ENCODE peak calls at places on chromosomes 3 and 15, in nine cellular contexts. B, S, W, N, K, A, H, L and J are unnamed samples.

GRCh38 chr15:32881528-32881927 is 163.7 kb downstream of the GREM1 start:
- DNase-seq in B (no peak), S (no peak), W (no peak), N (no peak), K (no peak), A (no peak), H (no peak), L (no peak), J (no peak)

GRCh38 chr3:108322352-108322751 is 26.0 kb downstream of the HHLA2 start:
- DNase-seq in B (no peak), S (no peak), W (no peak), N (no peak), K (no peak), A (no peak), H (no peak), L (no peak), J (no peak)

GRCh38 chr15:99213187-99213811 is 36.1 kb downstream of the TTC23 start:
- DNase-seq in B (peak; percentile 85), S (peak; percentile 44), W (peak; percentile 77), N (peak; percentile 36), K (peak; percentile 69), A (peak; percentile 50), H (peak; percentile 88), L (peak; percentile 81), J (peak; percentile 61)

GRCh38 chr3:19645093-19645492 is 288.9 kb downstream of the EFHB start:
- DNase-seq in B (no peak), S (no peak), W (no peak), N (no peak), K (no peak), A (no peak), H (no peak), L (no peak), J (no peak)

GRCh38 chr15:40367673-40368611 is 9.9 kb downstream of the DISP2 start:
- DNase-seq in B (peak; percentile 92), S (peak; percentile 59), W (peak; percentile 83), N (no peak), K (peak; percentile 88), A (no peak), H (peak; percentile 94), L (peak; percentile 89), J (peak; percentile 89)

GRCh38 chr3:69716119-69716518 is 23.1 kb upstream of the MITF start:
- DNase-seq in B (no peak), S (no peak), W (no peak), N (no peak), K (no peak), A (no peak), H (no peak), L (peak; percentile 35), J (no peak)

GRCh38 chr15:50190166-50190570 is 8.2 kb downstream of the SLC27A2 start:
- DNase-seq in B (no peak), S (no peak), W (no peak), N (no peak), K (no peak), A (no peak), H (no peak), L (no peak), J (no peak)

GRCh38 chr3:186032321-186032720 is 76.6 kb downstream of the ETV5 start:
- DNase-seq in B (no peak), S (no peak), W (no peak), N (no peak), K (no peak), A (no peak), H (no peak), L (no peak), J (no peak)

GRCh38 chr15:88375234-88375926 is 91.8 kb downstream of the MRPL46 start:
- DNase-seq in B (peak; percentile 82), S (no peak), W (peak; percentile 20), N (no peak), K (peak; percentile 80), A (no peak), H (no peak), L (no peak), J (no peak)

GRCh38 chr3:113051827-113052226 is 61.0 kb downstream of the GTPBP8 start:
- DNase-seq in B (no peak), S (no peak), W (no peak), N (no peak), K (peak; percentile 39), A (no peak), H (no peak), L (no peak), J (no peak)

GRCh38 chr15:64151727-64152506 is at the start of gene SNX22:
- DNase-seq in B (peak; percentile 42), S (no peak), W (peak; percentile 55), N (peak; percentile 33), K (no peak), A (peak; percentile 88), H (no peak), L (no peak), J (peak; percentile 66)

GRCh38 chr15:59993950-59994401 is 10.1 kb upstream of the FOXB1 start:
- DNase-seq in B (no peak), S (no peak), W (no peak), N (no peak), K (no peak), A (no peak), H (no peak), L (no peak), J (no peak)

GRCh38 chr3:28745904-28746617 is 397.4 kb upstream of the AZI2 start:
- DNase-seq in B (peak; percentile 4), S (no peak), W (no peak), N (peak; percentile 61), K (peak; percentile 22), A (no peak), H (no peak), L (no peak), J (no peak)

GRCh38 chr15:43769584-43770228 is 7.1 kb downstream of the ELL3 start:
- DNase-seq in B (peak; percentile 80), S (peak; percentile 44), W (peak; percentile 59), N (peak; percentile 22), K (peak; percentile 65), A (peak; percentile 14), H (peak; percentile 85), L (peak; percentile 59), J (peak; percentile 33)

GRCh38 chr15:93866996-93867395 is 364.4 kb upstream of the MCTP2 start:
- DNase-seq in B (no peak), S (no peak), W (no peak), N (no peak), K (no peak), A (no peak), H (no peak), L (no peak), J (no peak)

GRCh38 chr15:85415779-85416178 is 35.4 kb downstream of the AKAP13 start:
- DNase-seq in B (no peak), S (no peak), W (no peak), N (no peak), K (no peak), A (no peak), H (no peak), L (no peak), J (no peak)

GRCh38 chr3:186024210-186024609 is 84.7 kb downstream of the ETV5 start:
- DNase-seq in B (peak; percentile 24), S (no peak), W (no peak), N (no peak), K (peak; percentile 43), A (no peak), H (no peak), L (peak; percentile 32), J (no peak)

GRCh38 chr3:185150561-185150960 is 2.3 kb downstream of the C3orf70 start:
- DNase-seq in B (no peak), S (no peak), W (no peak), N (no peak), K (no peak), A (no peak), H (no peak), L (no peak), J (no peak)

GRCh38 chr3:123372789-123373534 is 75.9 kb downstream of the ADCY5 start:
- DNase-seq in B (no peak), S (no peak), W (no peak), N (no peak), K (no peak), A (no peak), H (no peak), L (no peak), J (no peak)

GRCh38 chr3:122577409-122578028 is at the start of gene PARP15:
- DNase-seq in B (peak; percentile 54), S (peak; percentile 14), W (no peak), N (no peak), K (no peak), A (no peak), H (peak; percentile 74), L (peak; percentile 28), J (no peak)

GRCh38 chr15:72227192-72227586 is 3.8 kb downstream of the PKM start:
- DNase-seq in B (peak; percentile 60), S (no peak), W (no peak), N (no peak), K (peak; percentile 79), A (no peak), H (peak; percentile 65), L (no peak), J (no peak)

GRCh38 chr15:39251413-39252197 is 329.3 kb upstream of the THBS1 start:
- DNase-seq in B (no peak), S (no peak), W (no peak), N (no peak), K (peak; percentile 81), A (no peak), H (no peak), L (no peak), J (no peak)

GRCh38 chr3:71495708-71496472 is 87.6 kb downstream of the FOXP1 start:
- DNase-seq in B (peak; percentile 84), S (no peak), W (no peak), N (no peak), K (peak; percentile 87), A (no peak), H (no peak), L (no peak), J (no peak)

GRCh38 chr3:4313606-4314308 is 10.6 kb downstream of the SETMAR start:
- DNase-seq in B (no peak), S (no peak), W (no peak), N (no peak), K (no peak), A (no peak), H (no peak), L (no peak), J (no peak)

GRCh38 chr3:16917256-16917935 is 32.6 kb downstream of the PLCL2 start:
- DNase-seq in B (no peak), S (no peak), W (no peak), N (no peak), K (peak; percentile 4), A (no peak), H (no peak), L (no peak), J (no peak)

GRCh38 chr3:157618075-157618760 is 115.0 kb upstream of the VEPH1 start:
- DNase-seq in B (peak; percentile 75), S (no peak), W (no peak), N (peak; percentile 41), K (peak; percentile 81), A (peak; percentile 52), H (no peak), L (no peak), J (peak; percentile 73)

GRCh38 chr3:195197764-195198423 is 73.1 kb downstream of the XXYLT1 start:
- DNase-seq in B (peak; percentile 76), S (no peak), W (no peak), N (no peak), K (peak; percentile 87), A (no peak), H (peak; percentile 33), L (no peak), J (no peak)

GRCh38 chr3:65342084-65342683 is 654.4 kb upstream of the ADAMTS9 start:
- DNase-seq in B (peak; percentile 29), S (no peak), W (peak; percentile 58), N (no peak), K (peak; percentile 22), A (no peak), H (peak; percentile 77), L (peak; percentile 50), J (peak; percentile 17)

GRCh38 chr3:18010001-18010400 is 267.6 kb upstream of the TBC1D5 start:
- DNase-seq in B (no peak), S (no peak), W (no peak), N (no peak), K (no peak), A (no peak), H (no peak), L (no peak), J (no peak)

GRCh38 chr3:184129012-184129411 is 6.1 kb upstream of the EIF2B5 start:
- DNase-seq in B (peak; percentile 75), S (no peak), W (no peak), N (peak; percentile 58), K (peak; percentile 58), A (peak; percentile 21), H (peak; percentile 49), L (peak; percentile 31), J (peak; percentile 37)

GRCh38 chr15:29687939-29688884 is 134.1 kb downstream of the TJP1 start:
- DNase-seq in B (no peak), S (no peak), W (no peak), N (no peak), K (no peak), A (no peak), H (peak; percentile 92), L (no peak), J (no peak)